ENCODE peak calls at places on chromosome 9, in ten cellular contexts. Q is adrenal gland, Z is GM10248, T is RWPE1, W is GM13977, D is mucosa of descending colon, Y is fibroblast of the aortic adventitia, U is sigmoid colon, X is MM.1S, I is fibroblast of lung. K is an unnamed sample.

GRCh38 chr9:3509926-3510325 is 15.9 kb downstream of the RFX3 start:
- DNase-seq in Q (no peak), Z (no peak), T (no peak), W (no peak), D (no peak), Y (no peak), U (no peak), X (no peak), I (no peak), K (no peak)

GRCh38 chr9:35962126-35962906 is 4.4 kb upstream of the OR2S2 start:
- DNase-seq in Q (no peak), Z (no peak), T (peak), W (no peak), D (no peak), Y (peak), U (peak), X (no peak), I (peak), K (peak)

GRCh38 chr9:87678650-87679355 is 47.1 kb upstream of the CTSL start:
- DNase-seq in Q (peak), Z (peak), T (peak), W (peak), D (peak), Y (peak), U (peak), X (peak), I (peak), K (peak)

GRCh38 chr9:99713838-99714306 is 107.8 kb upstream of the NR4A3 start:
- DNase-seq in Q (no peak), Z (no peak), T (no peak), W (no peak), D (no peak), Y (no peak), U (no peak), X (no peak), I (no peak), K (no peak)

GRCh38 chr9:83307051-83307724 is 231.0 kb downstream of the FRMD3 start:
- DNase-seq in Q (no peak), Z (no peak), T (no peak), W (no peak), D (peak), Y (peak), U (no peak), X (no peak), I (no peak), K (no peak)

GRCh38 chr9:16806674-16807073 is 63.8 kb downstream of the BNC2 start:
- DNase-seq in Q (no peak), Z (no peak), T (no peak), W (no peak), D (no peak), Y (no peak), U (no peak), X (peak), I (no peak), K (no peak)

GRCh38 chr9:76652894-76653293 is 111.3 kb upstream of the PCA3 start:
- DNase-seq in Q (no peak), Z (no peak), T (no peak), W (no peak), D (no peak), Y (peak), U (no peak), X (no peak), I (peak), K (no peak)

GRCh38 chr9:36191290-36191645 is 547 bp downstream of the CLTA start:
- DNase-seq in Q (no peak), Z (no peak), T (peak), W (no peak), D (peak), Y (peak), U (peak), X (peak), I (no peak), K (peak)

GRCh38 chr9:17520264-17521058 is 58.4 kb upstream of the SH3GL2 start:
- DNase-seq in Q (no peak), Z (no peak), T (no peak), W (no peak), D (no peak), Y (no peak), U (no peak), X (no peak), I (no peak), K (no peak)

DNA sequence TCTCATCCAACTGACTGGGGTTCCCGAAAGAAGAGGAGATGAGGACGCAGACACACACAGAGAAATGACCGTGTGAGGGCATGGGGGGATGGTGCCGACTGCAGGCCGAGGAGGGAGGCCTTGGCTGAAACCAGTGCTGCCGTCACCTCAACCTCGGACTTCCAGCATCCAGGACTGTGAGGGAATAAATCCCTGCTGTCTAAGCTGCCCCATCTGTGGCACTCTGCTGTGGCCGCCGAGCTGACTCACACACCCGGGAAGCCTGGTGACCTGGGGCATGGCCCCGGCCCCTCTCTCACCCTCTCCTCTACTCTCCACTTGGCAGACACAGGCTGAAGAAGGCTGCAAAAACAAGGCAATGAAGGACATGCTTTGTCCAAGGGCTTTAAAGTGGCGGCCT is 4.4 kb upstream of the COL5A1 start:
- DNase-seq in Q (peak), Z (no peak), T (no peak), W (no peak), D (no peak), Y (no peak), U (peak), X (no peak), I (peak), K (no peak)
- TF ChIP-seq CTCF in Q (no peak), Z (no peak), T (no peak), W (no peak), D (no peak), Y (no peak), U (no peak), X (no peak), I (peak), K (no peak)

DNA sequence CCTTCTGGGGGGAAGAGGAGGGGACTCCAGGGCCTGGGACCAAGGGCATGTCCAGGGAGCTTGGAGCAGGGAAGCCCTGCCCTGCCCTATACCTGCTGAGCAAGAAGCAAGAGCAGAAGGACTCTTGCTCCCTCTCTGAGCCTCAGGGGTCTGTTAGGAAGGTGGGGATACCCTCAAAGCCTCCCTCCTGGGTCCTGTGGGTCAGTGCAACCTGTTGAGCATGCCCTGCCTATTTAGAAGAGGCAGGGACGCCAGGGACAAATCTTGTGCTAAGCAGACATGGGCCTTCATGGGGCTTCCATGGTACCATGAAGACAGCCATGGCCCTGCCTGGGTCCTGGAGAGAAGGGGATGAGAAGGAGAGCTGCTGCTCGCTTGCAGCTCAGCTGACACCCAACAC is 39.4 kb downstream of the C9orf50 start:
- DNase-seq in Q (no peak), Z (no peak), T (no peak), W (no peak), D (no peak), Y (no peak), U (no peak), X (no peak), I (no peak), K (no peak)
- TF ChIP-seq CTCF in Q (no peak), Z (no peak), T (no peak), W (no peak), D (no peak), Y (no peak), U (no peak), X (no peak), I (no peak), K (no peak)

GRCh38 chr9:74281674-74282073 is 215.5 kb upstream of the RORB start:
- DNase-seq in Q (no peak), Z (no peak), T (no peak), W (no peak), D (no peak), Y (no peak), U (no peak), X (peak), I (no peak), K (no peak)
- TF ChIP-seq CTCF in Q (no peak), Z (peak), T (no peak), W (peak), D (no peak), Y (no peak), U (no peak), X (peak), I (no peak), K (no peak)

GRCh38 chr9:9387511-9388115 is 1225.2 kb downstream of the PTPRD start:
- DNase-seq in Q (no peak), Z (no peak), T (no peak), W (no peak), D (no peak), Y (no peak), U (no peak), X (no peak), I (no peak), K (no peak)
- TF ChIP-seq CTCF in Q (no peak), Z (no peak), T (no peak), W (no peak), D (no peak), Y (no peak), U (no peak), X (no peak), I (no peak), K (no peak)

K was measured in gastrocnemius medialis.